ENCODE peak calls at places on chromosome 19, in nine cellular contexts. O is AG04450, V is Caco-2, B is fibroblast of pulmonary artery, R is astrocyte of the spinal cord, M is GM23338, N is heart left ventricle, I is brain microvascular endothelial cell, H is HFF-Myc. G is an unnamed sample.

GRCh38 chr19:32865326-32865725 is 4.2 kb downstream of the SLC7A9 start:
- DNase-seq in O (no peak), V (no peak), B (no peak), R (no peak), M (no peak), N (no peak), I (no peak), H (no peak), G (no peak)

GRCh38 chr19:2770055-2771013 is 12.7 kb downstream of the SGTA start:
- DNase-seq in O (peak; percentile 7), V (no peak), B (peak; percentile 74), R (no peak), M (no peak), N (peak; percentile 90), I (no peak), H (no peak), G (no peak)

GRCh38 chr19:44653977-44654784 is 10.5 kb downstream of the PVR start:
- DNase-seq in O (no peak), V (no peak), B (peak; percentile 58), R (peak; percentile 39), M (peak; percentile 82), N (peak; percentile 73), I (peak; percentile 46), H (no peak), G (no peak)

GRCh38 chr19:45777395-45777961 is 4.8 kb downstream of the DMPK start:
- DNase-seq in O (no peak), V (no peak), B (no peak), R (no peak), M (no peak), N (no peak), I (no peak), H (no peak), G (no peak)

GRCh38 chr19:18310118-18310909 is 12.6 kb downstream of the LSM4 start:
- DNase-seq in O (no peak), V (peak; percentile 76), B (no peak), R (no peak), M (no peak), N (no peak), I (no peak), H (no peak), G (no peak)

GRCh38 chr19:11767633-11768133 is 883 bp downstream of the ZNF441 start:
- DNase-seq in O (no peak), V (peak; percentile 74), B (peak; percentile 42), R (no peak), M (peak; percentile 19), N (peak; percentile 31), I (peak; percentile 9), H (no peak), G (no peak)

GRCh38 chr19:46478356-46478986 is 7.1 kb upstream of the PNMA8A start:
- DNase-seq in O (no peak), V (no peak), B (peak; percentile 60), R (peak; percentile 84), M (peak; percentile 97), N (no peak), I (peak; percentile 79), H (no peak), G (no peak)

GRCh38 chr19:3443840-3444694 is 36.3 kb downstream of the SMIM24 start:
- DNase-seq in O (no peak), V (no peak), B (peak; percentile 50), R (peak; percentile 62), M (peak; percentile 80), N (peak; percentile 84), I (peak; percentile 60), H (no peak), G (no peak)

GRCh38 chr19:7004313-7004931 is 16.8 kb downstream of the MBD3L2B start:
- DNase-seq in O (no peak), V (no peak), B (no peak), R (peak; percentile 36), M (peak; percentile 75), N (no peak), I (peak; percentile 27), H (no peak), G (peak; percentile 26)

GRCh38 chr19:23071087-23071511 is 45.7 kb upstream of the ZNF730 start:
- DNase-seq in O (no peak), V (no peak), B (peak; percentile 20), R (peak; percentile 10), M (peak; percentile 71), N (peak; percentile 30), I (peak; percentile 17), H (no peak), G (no peak)

GRCh38 chr19:51550848-51551672 is 19.6 kb upstream of the SIGLEC6 start:
- DNase-seq in O (no peak), V (peak; percentile 77), B (no peak), R (no peak), M (no peak), N (no peak), I (no peak), H (no peak), G (no peak)

GRCh38 chr19:32269831-32270230 is 75.6 kb upstream of the ZNF507 start:
- DNase-seq in O (no peak), V (no peak), B (no peak), R (no peak), M (no peak), N (no peak), I (no peak), H (no peak), G (peak; percentile 75)

GRCh38 chr19:47610902-47611301 is 2.0 kb downstream of the BICRA start:
- DNase-seq in O (no peak), V (no peak), B (no peak), R (no peak), M (no peak), N (no peak), I (no peak), H (no peak), G (no peak)

GRCh38 chr19:51002542-51003311 is 1.3 kb upstream of the KLK8 start:
- DNase-seq in O (no peak), V (peak; percentile 81), B (no peak), R (no peak), M (peak; percentile 99), N (no peak), I (no peak), H (no peak), G (no peak)

GRCh38 chr19:46766569-46767317 is 20.5 kb upstream of the STRN4 start:
- DNase-seq in O (no peak), V (peak; percentile 72), B (no peak), R (no peak), M (peak; percentile 89), N (no peak), I (no peak), H (no peak), G (no peak)

GRCh38 chr19:13428352-13428751 is 77.9 kb downstream of the CACNA1A start:
- DNase-seq in O (peak; percentile 3), V (no peak), B (peak; percentile 38), R (no peak), M (peak; percentile 73), N (no peak), I (peak; percentile 26), H (peak; percentile 3), G (no peak)

GRCh38 chr19:33435706-33436359 is 62.3 kb downstream of the CEBPG start:
- DNase-seq in O (no peak), V (no peak), B (no peak), R (no peak), M (no peak), N (no peak), I (no peak), H (no peak), G (no peak)

GRCh38 chr19:38711726-38712153 is 32.5 kb downstream of the CAPN12 start:
- DNase-seq in O (peak; percentile 86), V (no peak), B (peak; percentile 69), R (peak; percentile 98), M (no peak), N (peak; percentile 82), I (peak; percentile 91), H (no peak), G (no peak)

DNA sequence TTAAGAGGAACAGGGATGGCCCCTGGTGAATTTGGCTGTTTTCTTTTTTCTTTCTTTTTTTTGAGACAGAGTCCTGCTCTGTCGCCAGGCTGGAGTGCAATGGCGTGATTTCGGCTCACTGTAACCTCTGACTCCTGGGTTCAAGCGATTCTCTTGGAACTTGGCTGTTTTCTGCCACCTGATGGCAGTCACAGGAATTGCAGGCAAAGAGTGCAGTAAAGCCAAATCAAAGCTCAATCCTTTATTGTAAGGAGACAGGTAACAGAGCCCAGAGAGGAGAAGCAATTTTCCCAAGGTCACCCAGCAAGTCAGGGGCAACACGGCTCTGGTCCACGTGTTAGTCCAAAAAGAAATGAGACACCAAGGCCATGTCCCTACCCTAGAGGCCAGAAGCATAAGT is 6.2 kb downstream of the TINCR start:
- DNase-seq in O (no peak), V (no peak), B (no peak), R (no peak), M (no peak), N (no peak), I (no peak), H (no peak), G (no peak)
- TF ChIP-seq CTCF in O (peak; percentile 47), V (peak; percentile 56), B (peak; percentile 45), R (peak; percentile 36), M (peak; percentile 75), N (no peak), I (peak; percentile 68), H (peak; percentile 67), G (peak; percentile 24)

DNA sequence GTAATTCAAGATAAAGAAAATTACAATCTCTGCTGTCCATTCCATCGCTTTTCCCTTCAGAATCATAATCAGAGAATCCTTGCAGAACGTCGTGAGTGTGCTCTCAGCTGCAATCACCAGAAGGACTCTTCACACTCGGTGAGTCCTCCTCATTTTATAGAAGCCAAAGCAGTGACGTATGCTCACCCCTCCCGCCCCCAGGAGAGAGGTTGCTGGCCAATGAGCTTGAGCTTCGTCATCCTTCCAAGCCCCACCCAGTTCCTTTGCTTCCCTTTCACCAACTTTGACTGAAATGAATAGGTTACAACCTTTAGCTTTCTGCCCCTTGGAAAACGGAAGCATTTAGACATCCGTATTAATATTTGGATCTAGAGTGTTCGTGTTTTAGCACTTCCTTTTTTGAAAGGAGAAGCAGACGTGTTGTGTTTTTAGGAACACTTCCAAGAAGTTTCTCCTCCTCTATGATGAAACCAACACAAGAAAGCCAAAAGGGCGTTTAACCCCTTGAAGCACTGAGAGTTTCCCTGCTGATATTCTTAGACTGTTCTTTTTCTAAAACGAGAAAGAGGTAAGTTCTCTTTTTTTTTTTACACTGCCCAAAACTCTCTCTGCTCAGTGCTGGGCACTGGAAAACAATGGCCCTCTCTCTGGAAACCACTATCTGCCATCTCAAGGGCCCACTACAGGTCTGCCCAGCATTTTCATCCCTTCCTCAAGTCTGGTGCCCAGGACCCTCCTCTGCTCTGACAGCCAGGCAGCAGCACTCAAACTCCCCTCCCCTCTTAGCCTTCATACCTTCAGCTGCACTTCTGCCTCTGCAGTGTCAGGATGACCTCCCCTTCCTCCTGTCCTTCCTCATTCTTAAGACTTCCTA is 44.3 kb upstream of the CEACAM21 start:
- DNase-seq in O (no peak), V (peak; percentile 57), B (peak; percentile 92), R (peak; percentile 16), M (no peak), N (peak; percentile 84), I (peak; percentile 44), H (no peak), G (peak; percentile 48)
- H3K4me3 ChIP-seq in O (no peak overlapping the region), V (no peak overlapping the region), B (peak overlapping the region; percentile 27), R (no peak overlapping the region), M (no peak overlapping the region), N (no peak overlapping the region), I (no peak overlapping the region), H (no peak overlapping the region), G (peak overlapping the region; percentile 31)

GRCh38 chr19:43624933-43625332 is 5.5 kb upstream of the ZNF428 start:
- DNase-seq in O (no peak), V (no peak), B (peak; percentile 56), R (no peak), M (peak; percentile 97), N (no peak), I (no peak), H (no peak), G (no peak)
- TF ChIP-seq CTCF in O (peak; percentile 1), V (no peak), B (no peak), R (no peak), M (peak; percentile 84), N (no peak), I (peak; percentile 4), H (no peak), G (no peak)

GRCh38 chr19:49149652-49150105 is 5.5 kb downstream of the HRC start:
- DNase-seq in O (peak; percentile 70), V (peak; percentile 83), B (peak; percentile 91), R (peak; percentile 88), M (peak; percentile 93), N (peak; percentile 76), I (peak; percentile 71), H (no peak), G (no peak)
- H3K4me3 ChIP-seq in O (peak overlapping the region; percentile 93), V (peak overlapping the region; percentile 69), B (peak overlapping the region; percentile 85), R (peak overlapping the region; percentile 78), M (peak overlapping the region; percentile 96), N (peak overlapping the region; percentile 50), I (peak overlapping the region; percentile 78), H (peak overlapping the region; percentile 93), G (peak overlapping the region; percentile 68)